ENCODE peak calls at places on chromosomes 5 and 9, in ten cellular contexts. C is A549, U is cardiac muscle cell, I is stomach, L is fibroblast of lung, T is upper lobe of right lung, Y is endothelial cell of umbilical vein, N is prostate gland, P is lower leg skin, K is left ventricle myocardium inferior. X is an unnamed sample.

GRCh38 chr5:124663101-124663506 is 83.3 kb downstream of the ZNF608 start:
- DNase-seq in C (no peak), U (no peak), I (no peak), L (no peak), T (no peak), Y (no peak), N (no peak), P (no peak), K (no peak), X (no peak)

GRCh38 chr5:10867408-10868303 is 106.6 kb upstream of the DAP start:
- DNase-seq in C (no peak), U (no peak), I (no peak), L (no peak), T (peak; percentile 71), Y (no peak), N (no peak), P (no peak), K (no peak), X (no peak)

GRCh38 chr9:77502568-77502967 is 145.6 kb downstream of the GNA14 start:
- DNase-seq in C (no peak), U (no peak), I (no peak), L (no peak), T (no peak), Y (no peak), N (no peak), P (no peak), K (no peak), X (no peak)

GRCh38 chr5:119393201-119393691 is 37.4 kb downstream of the TNFAIP8 start:
- DNase-seq in C (no peak), U (no peak), I (no peak), L (peak; percentile 50), T (no peak), Y (no peak), N (no peak), P (no peak), K (no peak), X (no peak)

GRCh38 chr9:73609381-73609780 is 457.7 kb downstream of the ANXA1 start:
- DNase-seq in C (no peak), U (no peak), I (no peak), L (no peak), T (no peak), Y (no peak), N (no peak), P (no peak), K (no peak), X (no peak)

GRCh38 chr9:132486706-132487350 is 76.8 kb downstream of the CFAP77 start:
- DNase-seq in C (no peak), U (no peak), I (no peak), L (no peak), T (no peak), Y (no peak), N (no peak), P (no peak), K (no peak), X (no peak)

GRCh38 chr5:32170303-32171170 is 3.6 kb downstream of the GOLPH3 start:
- DNase-seq in C (peak; percentile 20), U (peak; percentile 75), I (no peak), L (peak; percentile 96), T (no peak), Y (peak; percentile 41), N (no peak), P (peak; percentile 12), K (no peak), X (no peak)

GRCh38 chr9:13266172-13266571 is 13.3 kb downstream of the MPDZ start:
- DNase-seq in C (no peak), U (peak; percentile 90), I (no peak), L (peak; percentile 53), T (no peak), Y (peak; percentile 86), N (no peak), P (no peak), K (no peak), X (no peak)

GRCh38 chr9:109974918-109975276 is 194.9 kb downstream of the PALM2AKAP2 start:
- DNase-seq in C (no peak), U (no peak), I (no peak), L (no peak), T (no peak), Y (no peak), N (no peak), P (no peak), K (no peak), X (no peak)

GRCh38 chr9:109971226-109971625 is 191.2 kb downstream of the PALM2AKAP2 start:
- DNase-seq in C (no peak), U (no peak), I (no peak), L (no peak), T (no peak), Y (no peak), N (no peak), P (no peak), K (no peak), X (no peak)

GRCh38 chr9:109973336-109973735 is 193.3 kb downstream of the PALM2AKAP2 start:
- DNase-seq in C (no peak), U (no peak), I (no peak), L (no peak), T (no peak), Y (no peak), N (no peak), P (no peak), K (no peak), X (no peak)

GRCh38 chr9:109974143-109974917 is 194.3 kb downstream of the PALM2AKAP2 start:
- DNase-seq in C (no peak), U (no peak), I (peak; percentile 27), L (no peak), T (no peak), Y (no peak), N (no peak), P (no peak), K (peak; percentile 21), X (no peak)

DNA sequence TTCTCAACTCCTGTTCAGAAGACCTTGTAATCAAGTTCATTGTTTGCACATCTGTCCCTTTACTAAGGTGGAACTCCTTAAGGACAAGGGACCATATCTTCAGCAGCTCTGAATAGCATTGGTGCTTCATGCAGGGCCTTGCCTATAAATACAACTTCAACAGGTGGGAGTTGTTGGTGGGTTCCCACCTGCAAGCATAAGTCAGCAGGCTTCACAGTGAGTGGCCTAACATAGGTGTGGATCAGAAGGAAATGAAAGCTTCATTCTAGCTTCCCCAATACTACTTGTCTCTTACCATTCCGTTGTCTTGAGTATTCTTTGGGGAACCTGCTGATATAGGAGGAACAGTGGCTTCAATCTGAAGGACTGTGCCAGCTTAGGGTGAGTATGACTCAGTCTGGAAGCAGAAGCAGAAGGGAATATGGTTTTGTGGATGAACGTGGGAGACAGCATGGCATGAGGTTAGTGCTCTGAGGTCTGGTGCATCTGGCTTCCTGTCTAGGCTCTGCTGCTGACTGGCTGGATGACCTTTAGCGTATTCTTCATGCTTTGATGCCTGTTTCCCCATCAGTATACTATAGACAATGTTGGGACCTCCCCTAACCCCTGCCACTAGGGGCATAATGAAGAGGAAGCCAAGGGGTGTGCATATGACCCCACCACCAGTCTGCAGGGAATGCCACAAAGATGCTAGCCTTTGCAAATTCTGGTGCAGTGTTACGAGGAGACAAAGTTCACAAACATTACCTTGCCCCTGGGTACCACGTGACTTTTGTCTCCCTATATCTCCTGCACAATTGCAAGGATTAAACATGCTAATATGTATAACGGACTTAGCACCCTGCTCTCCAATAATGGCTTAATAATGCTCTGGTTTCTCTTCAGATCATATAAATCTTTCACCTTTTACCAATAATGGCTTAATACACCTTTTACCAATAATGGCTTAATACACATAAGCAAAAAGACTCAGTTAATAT is 192.3 kb downstream of the PALM2AKAP2 start:
- DNase-seq in C (no peak), U (no peak), I (no peak), L (no peak), T (no peak), Y (no peak), N (no peak), P (no peak), K (no peak), X (no peak)
- TF ChIP-seq CTCF in C (no peak), U (no peak), I (no peak), L (no peak), T (no peak), Y (no peak), N (no peak), P (no peak), K (no peak), X (no peak)

DNA sequence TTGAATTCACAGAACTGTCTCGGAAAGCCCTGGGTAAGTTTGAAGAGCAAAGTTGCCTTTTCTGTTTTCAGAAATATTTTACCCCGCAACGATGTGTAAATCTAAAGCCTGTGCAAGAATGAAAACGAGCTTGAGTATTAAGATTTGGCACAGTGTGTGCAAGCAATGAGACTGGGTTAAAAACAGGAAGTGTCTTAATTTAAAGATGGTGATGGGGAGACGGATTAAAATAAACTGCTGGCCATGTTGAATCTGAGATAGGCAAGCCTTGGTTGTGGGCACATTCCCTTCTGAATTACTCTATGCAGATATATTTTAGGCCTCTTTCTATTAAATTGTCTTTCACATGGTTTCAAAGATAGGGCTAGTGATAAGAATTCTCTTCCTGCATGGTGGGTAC is 294.2 kb upstream of the DMRT1 start:
- DNase-seq in C (no peak), U (peak; percentile 47), I (no peak), L (no peak), T (no peak), Y (no peak), N (no peak), P (no peak), K (no peak), X (no peak)
- TF ChIP-seq CTCF in C (no peak), U (no peak), I (no peak), L (no peak), T (no peak), Y (no peak), N (no peak), P (no peak), K (no peak), X (no peak)

DNA sequence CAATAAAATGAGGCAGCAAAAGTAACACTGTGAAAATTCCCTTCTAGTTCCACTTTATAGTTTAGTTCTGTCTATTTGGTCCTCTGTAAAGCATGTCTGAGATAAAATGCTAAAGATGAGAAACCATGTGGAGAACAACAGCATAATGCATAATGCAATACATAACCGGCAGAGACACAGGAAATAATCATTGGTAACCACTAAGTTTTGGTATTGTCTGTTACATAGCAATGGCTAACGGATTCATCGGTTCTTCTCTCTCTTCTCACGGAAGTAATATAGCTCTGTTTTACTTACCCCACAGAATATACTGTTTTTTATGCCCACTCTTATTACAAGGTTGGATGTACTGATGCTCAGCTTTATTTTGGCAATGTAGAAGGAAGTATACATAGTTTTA is 158.9 kb downstream of the FAM174A start:
- DNase-seq in C (no peak), U (no peak), I (no peak), L (no peak), T (no peak), Y (no peak), N (no peak), P (no peak), K (no peak), X (no peak)
- TF ChIP-seq CTCF in C (no peak), U (no peak), I (no peak), L (no peak), T (no peak), Y (no peak), N (no peak), P (no peak), K (no peak), X (no peak)

GRCh38 chr9:109172935-109173334 is 5.9 kb upstream of the FRRS1L start:
- DNase-seq in C (no peak), U (no peak), I (no peak), L (no peak), T (no peak), Y (no peak), N (no peak), P (no peak), K (no peak), X (no peak)

GRCh38 chr9:109176386-109176785 is 9.3 kb upstream of the FRRS1L start:
- DNase-seq in C (no peak), U (no peak), I (no peak), L (no peak), T (no peak), Y (no peak), N (no peak), P (no peak), K (no peak), X (no peak)

GRCh38 chr9:109179801-109180523 is 12.9 kb upstream of the FRRS1L start:
- DNase-seq in C (no peak), U (no peak), I (no peak), L (no peak), T (no peak), Y (no peak), N (no peak), P (no peak), K (peak; percentile 24), X (no peak)

GRCh38 chr9:109181284-109181683 is 14.2 kb upstream of the FRRS1L start:
- DNase-seq in C (no peak), U (no peak), I (no peak), L (no peak), T (no peak), Y (no peak), N (no peak), P (no peak), K (no peak), X (no peak)

DNA sequence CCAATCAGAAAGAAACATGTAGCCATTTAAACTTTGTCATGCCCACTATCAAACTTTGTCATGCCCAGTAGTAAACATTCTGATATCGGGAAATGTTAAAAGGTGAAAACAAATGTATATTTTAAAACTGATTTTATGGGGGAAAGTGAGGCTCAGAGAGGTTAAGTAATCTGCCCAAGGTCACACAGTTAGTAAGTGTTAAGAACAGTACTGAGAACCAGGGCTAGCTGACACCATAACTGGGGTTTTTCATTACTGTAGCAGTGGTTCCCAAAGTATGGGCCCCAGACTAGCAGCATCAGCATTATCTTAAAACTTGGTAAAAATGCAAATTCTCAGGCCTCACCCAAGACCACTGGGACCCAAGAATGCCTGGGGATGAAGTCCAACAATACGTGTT is 9.9 kb upstream of the FRRS1L start:
- DNase-seq in C (no peak), U (no peak), I (no peak), L (no peak), T (no peak), Y (no peak), N (no peak), P (no peak), K (no peak), X (no peak)
- TF ChIP-seq CTCF in C (no peak), U (no peak), I (no peak), L (no peak), T (no peak), Y (no peak), N (no peak), P (no peak), K (no peak), X (no peak)